ENCODE peak calls at places on chromosomes 11 and 22, in ten cellular contexts. N is fibroblast of lung, Q is psoas muscle, O is IMR-90, I is breast epithelium, M is A549, B is vagina, F is kidney, A is neural progenitor cell, L is right atrium auricular region. S is an unnamed sample. For H3K4me1, the result is how much of the 10 kb centered on the place peaks cover.

GRCh38 chr11:36333897-36334296 is 37.8 kb downstream of the PRR5L start:
- DNase-seq in M (no peak), B (no peak), O (peak), A (peak), F (no peak), N (peak), Q (no peak), L (no peak), I (no peak), S (no peak)

GRCh38 chr11:77503006-77503405 is 29.1 kb upstream of the PAK1 start:
- DNase-seq in M (no peak), B (no peak), O (peak), N (peak), A (no peak), I (no peak), Q (no peak), F (no peak), L (no peak), S (no peak)

GRCh38 chr11:125022551-125022950 is 40.6 kb upstream of the SLC37A2 start:
- DNase-seq in B (no peak), N (peak), O (peak), L (no peak), F (no peak), I (no peak), M (no peak), A (no peak), Q (no peak), S (no peak)

GRCh38 chr11:64019106-64020031 is 16.4 kb upstream of the FLRT1 start:
- DNase-seq in B (no peak), L (no peak), M (no peak), I (no peak), O (no peak), N (no peak), Q (no peak), A (no peak), F (no peak), S (no peak)

GRCh38 chr11:69204246-69205124 is 48.8 kb downstream of the SMIM38 start:
- DNase-seq in Q (no peak), A (no peak), M (no peak), I (no peak), O (no peak), F (no peak), B (no peak), L (no peak), N (no peak), S (no peak)

GRCh38 chr11:124896821-124897391 is 759 bp downstream of the ROBO4 start:
- DNase-seq in F (no peak), M (no peak), I (no peak), L (no peak), Q (peak), B (peak), N (no peak), A (no peak), O (no peak), S (no peak)

GRCh38 chr11:120128392-120129172 is 9.3 kb downstream of the TRIM29 start:
- DNase-seq in N (peak), A (no peak), O (peak), L (no peak), F (peak), B (no peak), I (peak), M (no peak), Q (peak), S (peak)

GRCh38 chr22:29524440-29525191 is 28.9 kb downstream of the THOC5 start:
- DNase-seq in L (no peak), Q (no peak), N (peak), O (peak), I (no peak), A (peak), B (no peak), M (peak), F (no peak), S (peak)

GRCh38 chr22:42805998-42806481 is 51.0 kb downstream of the ARFGAP3 start:
- DNase-seq in N (peak), M (no peak), O (no peak), B (no peak), L (peak), Q (no peak), F (no peak), I (no peak), A (peak), S (no peak)

GRCh38 chr22:42801537-42802165 is 55.4 kb downstream of the ARFGAP3 start:
- DNase-seq in O (no peak), B (no peak), F (no peak), I (no peak), N (no peak), L (no peak), Q (no peak), A (no peak), M (no peak), S (no peak)

GRCh38 chr22:42805016-42805997 is 51.8 kb downstream of the ARFGAP3 start:
- DNase-seq in I (peak), Q (peak), O (no peak), F (peak), M (no peak), A (peak), N (no peak), L (peak), B (peak), S (no peak)

GRCh38 chr22:42800731-42801536 is 56.1 kb downstream of the ARFGAP3 start:
- DNase-seq in A (no peak), L (no peak), O (no peak), I (no peak), B (peak), Q (no peak), N (no peak), M (no peak), F (no peak), S (no peak)

DNA sequence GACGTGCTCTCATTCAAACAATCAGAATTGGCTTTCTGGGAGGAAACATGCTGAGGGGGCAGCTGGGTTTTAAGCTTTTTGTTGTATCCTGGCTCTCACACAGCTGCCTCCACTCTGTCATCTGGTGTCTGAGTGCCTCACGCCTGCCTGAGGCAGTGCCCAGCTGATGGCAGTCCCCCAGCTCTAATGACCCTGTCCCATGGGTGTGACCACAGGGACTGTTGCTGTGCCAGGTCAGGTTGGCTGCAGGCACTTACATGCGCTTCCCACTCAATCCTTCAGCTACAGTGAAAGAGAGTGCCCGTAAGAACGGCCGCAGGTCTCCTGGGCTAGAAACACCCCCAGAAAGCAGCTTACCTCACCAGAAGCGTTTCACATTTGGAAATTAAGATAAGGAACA is 53.6 kb downstream of the ARFGAP3 start:
- DNase-seq in N (no peak), M (no peak), L (no peak), O (no peak), A (no peak), I (peak), B (no peak), F (no peak), Q (peak), S (no peak)
- H3K4me1 ChIP-seq in N (under half), M (under half), L (under half), O (under half), A (under half), I (under half), B (under half), F (under half), Q (under half), S (under half)

GRCh38 chr22:45960477-45961386 is 16.2 kb downstream of the WNT7B start:
- DNase-seq in L (no peak), O (no peak), F (no peak), M (no peak), Q (no peak), I (no peak), A (no peak), N (peak), B (no peak), S (no peak)

GRCh38 chr22:45957826-45958225 is 19.1 kb downstream of the WNT7B start:
- DNase-seq in M (no peak), A (no peak), L (no peak), B (no peak), Q (no peak), N (no peak), I (no peak), F (no peak), O (no peak), S (no peak)

GRCh38 chr22:45961679-45962430 is 15.1 kb downstream of the WNT7B start:
- DNase-seq in L (no peak), Q (no peak), I (no peak), B (no peak), F (no peak), A (no peak), M (no peak), N (no peak), O (no peak), S (no peak)

GRCh38 chr22:45958971-45959370 is 18.0 kb downstream of the WNT7B start:
- DNase-seq in L (no peak), Q (no peak), M (no peak), I (no peak), A (no peak), B (no peak), N (no peak), O (no peak), F (no peak), S (no peak)

GRCh38 chr22:45959719-45960476 is 17.1 kb downstream of the WNT7B start:
- DNase-seq in F (no peak), B (no peak), O (no peak), A (no peak), Q (no peak), M (no peak), N (no peak), I (no peak), L (no peak), S (no peak)
- H3K4me3 ChIP-seq in F (no peak), B (no peak), O (no peak), A (no peak), Q (no peak), M (no peak), N (no peak), I (no peak), L (no peak), S (no peak)

GRCh38 chr11:72743321-72744221 is 8.6 kb downstream of the ARAP1 start:
- DNase-seq in I (no peak), A (no peak), B (no peak), N (no peak), O (no peak), F (peak), M (no peak), L (no peak), Q (peak), S (no peak)

GRCh38 chr11:72744474-72744873 is 7.7 kb downstream of the ARAP1 start:
- DNase-seq in F (peak), A (no peak), Q (peak), O (no peak), L (no peak), I (no peak), B (no peak), M (no peak), N (no peak), S (no peak)

GRCh38 chr11:72745925-72746550 is 6.2 kb downstream of the ARAP1 start:
- DNase-seq in F (peak), L (no peak), I (no peak), O (no peak), B (no peak), N (no peak), A (no peak), Q (peak), M (no peak), S (no peak)

GRCh38 chr11:72746821-72747220 is 5.4 kb downstream of the ARAP1 start:
- DNase-seq in I (no peak), L (no peak), O (no peak), B (no peak), N (no peak), F (peak), M (no peak), A (no peak), Q (peak), S (no peak)

GRCh38 chr11:72745511-72745910 is 6.7 kb downstream of the ARAP1 start:
- DNase-seq in O (no peak), Q (peak), A (no peak), L (no peak), M (no peak), B (no peak), F (peak), N (no peak), I (no peak), S (no peak)
- H3K4me1 ChIP-seq in O (under half), Q (under half), A (under half), L (under half), M (under half), B (under half), F (under half), N (under half), I (under half), S (under half)

DNA sequence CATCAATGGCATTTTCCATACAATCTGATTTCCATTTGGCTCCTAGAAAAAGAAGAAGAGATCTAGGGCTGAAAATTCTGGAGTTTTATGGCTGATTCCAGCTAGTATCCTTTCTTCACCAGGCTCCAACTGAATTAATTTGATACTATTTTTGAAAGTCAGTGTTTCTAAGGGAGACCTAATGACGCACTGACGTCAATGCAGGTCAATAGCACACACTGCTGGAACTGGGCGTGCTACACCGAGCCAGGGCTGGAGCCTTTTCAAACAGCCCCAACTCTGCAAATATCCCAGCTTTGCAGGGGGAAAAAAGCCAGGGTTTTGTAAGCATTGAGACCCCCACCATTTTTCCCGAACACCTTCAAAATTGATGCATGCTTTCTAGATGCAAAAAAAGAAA is 124.7 kb upstream of the HSD17B12 start:
- DNase-seq in F (no peak), Q (no peak), M (no peak), O (peak), N (peak), L (no peak), B (no peak), I (no peak), A (peak), S (no peak)
- H3K4me3 ChIP-seq in F (no peak), Q (no peak), M (no peak), O (no peak), N (no peak), L (no peak), B (no peak), I (no peak), A (peak), S (no peak)

GRCh38 chr22:39176067-39176621 is 23.7 kb upstream of the CBX7 start:
- DNase-seq in Q (peak), B (no peak), I (peak), M (no peak), N (peak), A (peak), F (peak), O (peak), L (no peak), S (no peak)

GRCh38 chr22:39175127-39176066 is 22.9 kb upstream of the CBX7 start:
- DNase-seq in M (no peak), L (no peak), O (no peak), Q (no peak), I (no peak), N (no peak), F (peak), B (no peak), A (no peak), S (no peak)

GRCh38 chr22:39177791-39178190 is 25.3 kb upstream of the CBX7 start:
- DNase-seq in A (no peak), F (no peak), N (no peak), B (no peak), M (no peak), L (no peak), Q (no peak), I (peak), O (no peak), S (no peak)

GRCh38 chr22:39177456-39177775 is 24.9 kb upstream of the CBX7 start:
- DNase-seq in M (no peak), B (no peak), I (peak), F (no peak), O (no peak), N (no peak), A (no peak), L (no peak), Q (no peak), S (no peak)

DNA sequence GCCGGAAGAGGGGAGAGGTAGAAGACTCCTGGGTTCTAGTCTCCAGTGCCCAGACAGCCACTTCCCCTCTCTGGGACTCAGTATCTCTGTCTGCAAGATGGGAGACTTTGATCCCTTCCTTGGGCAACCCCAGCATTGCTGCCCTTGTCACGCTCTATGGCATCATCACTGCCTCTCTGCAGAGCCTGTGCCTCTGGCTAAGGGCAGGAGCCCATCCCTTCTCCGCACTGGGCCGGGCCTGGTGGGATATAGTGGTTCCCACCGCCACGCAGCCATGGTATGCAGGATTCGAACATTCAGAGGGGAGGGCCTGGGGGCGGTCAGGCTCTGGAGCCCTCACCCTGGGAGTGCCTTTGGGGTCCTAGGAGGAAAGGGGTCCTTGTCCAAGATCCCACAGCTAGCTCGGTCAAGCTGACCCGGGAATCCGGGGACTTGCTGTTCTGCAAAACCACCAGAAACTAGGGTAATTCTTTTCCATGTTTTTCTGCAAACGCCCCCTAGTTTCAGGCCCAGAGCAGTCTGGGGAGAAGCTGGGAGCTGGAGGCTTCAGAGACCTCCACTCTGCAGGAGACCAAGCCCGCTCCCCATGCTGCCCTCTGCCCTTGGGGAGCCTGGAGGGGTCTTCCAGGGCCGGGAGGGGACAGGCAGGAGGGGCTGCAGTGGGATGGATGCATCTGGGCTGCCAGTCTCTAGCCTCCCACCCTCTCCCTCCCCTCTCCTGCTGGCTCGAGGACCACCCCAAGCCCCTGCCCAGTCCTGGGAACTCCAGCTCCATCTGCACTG is 24.4 kb upstream of the CBX7 start:
- DNase-seq in L (no peak), B (no peak), I (no peak), M (no peak), O (no peak), A (no peak), Q (no peak), N (no peak), F (peak), S (no peak)
- H3K4me1 ChIP-seq in L (under half), B (half or more), I (under half), M (half or more), O (under half), A (half or more), Q (under half), N (under half), F (under half), S (under half)